ENCODE peak calls at places on chromosomes 13 and 19, in eight cellular contexts. One of them, this sample, is unnamed.
A peak's percentile ranks its signal among the peaks of the same experiment; 100 is the strongest.

GRCh38 chr13:29402168-29402621 is 193.3 kb downstream of the SLC7A1 start:
- DNase-seq in BE2C: no peak
- DNase-seq in OCI-LY7: no peak
- DNase-seq in astrocyte: peak; percentile 39
- DNase-seq in neural progenitor cell: no peak
- DNase-seq in breast epithelium: no peak
- DNase-seq in cardiac muscle cell: peak; percentile 4
- DNase-seq in CD8-positive, alpha-beta T cell: no peak
- DNase-seq in this sample: no peak

GRCh38 chr19:23343434-23344010 is 51.7 kb downstream of the ZNF91 start:
- DNase-seq in CD8-positive, alpha-beta T cell: no peak
- DNase-seq in cardiac muscle cell: no peak
- DNase-seq in astrocyte: peak; percentile 11
- DNase-seq in BE2C: no peak
- DNase-seq in OCI-LY7: peak; percentile 25
- DNase-seq in breast epithelium: no peak
- DNase-seq in neural progenitor cell: no peak
- DNase-seq in this sample: no peak

GRCh38 chr19:13281567-13282291 is 131.5 kb downstream of the IER2 start:
- DNase-seq in cardiac muscle cell: no peak
- DNase-seq in BE2C: peak; percentile 49
- DNase-seq in breast epithelium: no peak
- DNase-seq in OCI-LY7: no peak
- DNase-seq in astrocyte: no peak
- DNase-seq in CD8-positive, alpha-beta T cell: no peak
- DNase-seq in neural progenitor cell: no peak
- DNase-seq in this sample: no peak

GRCh38 chr13:29548722-29549446 is 46.6 kb downstream of the SLC7A1 start:
- DNase-seq in breast epithelium: no peak
- DNase-seq in BE2C: peak; percentile 45
- DNase-seq in OCI-LY7: no peak
- DNase-seq in neural progenitor cell: no peak
- DNase-seq in cardiac muscle cell: peak; percentile 26
- DNase-seq in astrocyte: peak; percentile 95
- DNase-seq in CD8-positive, alpha-beta T cell: no peak
- DNase-seq in this sample: no peak

GRCh38 chr19:42121666-42122069 is 10.6 kb downstream of the POU2F2 start:
- DNase-seq in breast epithelium: no peak
- DNase-seq in BE2C: no peak
- DNase-seq in cardiac muscle cell: peak; percentile 78
- DNase-seq in CD8-positive, alpha-beta T cell: peak; percentile 24
- DNase-seq in OCI-LY7: peak; percentile 67
- DNase-seq in neural progenitor cell: no peak
- DNase-seq in astrocyte: peak; percentile 69
- DNase-seq in this sample: peak; percentile 67

GRCh38 chr19:34215006-34215665 is 39.2 kb upstream of the GARRE1 start:
- DNase-seq in CD8-positive, alpha-beta T cell: no peak
- DNase-seq in OCI-LY7: no peak
- DNase-seq in neural progenitor cell: no peak
- DNase-seq in astrocyte: no peak
- DNase-seq in BE2C: no peak
- DNase-seq in cardiac muscle cell: no peak
- DNase-seq in breast epithelium: no peak
- DNase-seq in this sample: no peak

GRCh38 chr19:18796239-18796638 is 5.1 kb upstream of the COMP start:
- DNase-seq in cardiac muscle cell: no peak
- DNase-seq in OCI-LY7: no peak
- DNase-seq in breast epithelium: no peak
- DNase-seq in CD8-positive, alpha-beta T cell: no peak
- DNase-seq in astrocyte: no peak
- DNase-seq in BE2C: no peak
- DNase-seq in neural progenitor cell: no peak
- DNase-seq in this sample: no peak

GRCh38 chr19:3096267-3096901 is 2.2 kb downstream of the GNA11 start:
- DNase-seq in astrocyte: no peak
- DNase-seq in breast epithelium: no peak
- DNase-seq in CD8-positive, alpha-beta T cell: no peak
- DNase-seq in cardiac muscle cell: no peak
- DNase-seq in neural progenitor cell: no peak
- DNase-seq in OCI-LY7: no peak
- DNase-seq in BE2C: no peak
- DNase-seq in this sample: peak; percentile 73

GRCh38 chr19:36973844-36974195 is 57.7 kb downstream of the ZNF568 start:
- DNase-seq in breast epithelium: no peak
- DNase-seq in astrocyte: no peak
- DNase-seq in OCI-LY7: no peak
- DNase-seq in cardiac muscle cell: no peak
- DNase-seq in BE2C: no peak
- DNase-seq in CD8-positive, alpha-beta T cell: no peak
- DNase-seq in neural progenitor cell: no peak
- DNase-seq in this sample: no peak

GRCh38 chr13:80083097-80083429 is 257.9 kb downstream of the SPRY2 start:
- DNase-seq in BE2C: no peak
- DNase-seq in CD8-positive, alpha-beta T cell: no peak
- DNase-seq in OCI-LY7: no peak
- DNase-seq in cardiac muscle cell: peak; percentile 12
- DNase-seq in astrocyte: no peak
- DNase-seq in breast epithelium: no peak
- DNase-seq in neural progenitor cell: no peak
- DNase-seq in this sample: no peak

GRCh38 chr19:10270180-10270615 is 722 bp upstream of the ICAM1 start:
- DNase-seq in neural progenitor cell: peak; percentile 20
- DNase-seq in astrocyte: no peak
- DNase-seq in breast epithelium: no peak
- DNase-seq in BE2C: no peak
- DNase-seq in OCI-LY7: no peak
- DNase-seq in CD8-positive, alpha-beta T cell: peak; percentile 43
- DNase-seq in cardiac muscle cell: peak; percentile 68
- DNase-seq in this sample: peak; percentile 98

GRCh38 chr19:33214621-33215020 is 11.0 kb downstream of the SLC7A10 start:
- DNase-seq in astrocyte: no peak
- DNase-seq in breast epithelium: no peak
- DNase-seq in neural progenitor cell: peak; percentile 81
- DNase-seq in cardiac muscle cell: peak; percentile 63
- DNase-seq in CD8-positive, alpha-beta T cell: no peak
- DNase-seq in BE2C: peak; percentile 47
- DNase-seq in OCI-LY7: no peak
- DNase-seq in this sample: no peak

GRCh38 chr13:104962411-104962810 is 1573.1 kb downstream of the EFNB2 start:
- DNase-seq in neural progenitor cell: no peak
- DNase-seq in CD8-positive, alpha-beta T cell: no peak
- DNase-seq in BE2C: no peak
- DNase-seq in cardiac muscle cell: no peak
- DNase-seq in astrocyte: no peak
- DNase-seq in breast epithelium: no peak
- DNase-seq in OCI-LY7: no peak
- DNase-seq in this sample: no peak

GRCh38 chr13:102905905-102906304 is 60.1 kb downstream of the ERCC5 start:
- DNase-seq in breast epithelium: no peak
- DNase-seq in astrocyte: no peak
- DNase-seq in neural progenitor cell: no peak
- DNase-seq in cardiac muscle cell: no peak
- DNase-seq in BE2C: no peak
- DNase-seq in CD8-positive, alpha-beta T cell: no peak
- DNase-seq in OCI-LY7: no peak
- DNase-seq in this sample: no peak

GRCh38 chr13:59446391-59446790 is 717.3 kb downstream of the DIAPH3 start:
- DNase-seq in OCI-LY7: no peak
- DNase-seq in BE2C: no peak
- DNase-seq in CD8-positive, alpha-beta T cell: no peak
- DNase-seq in cardiac muscle cell: no peak
- DNase-seq in neural progenitor cell: no peak
- DNase-seq in astrocyte: no peak
- DNase-seq in breast epithelium: no peak
- DNase-seq in this sample: no peak

GRCh38 chr13:113187263-113187669 is 21.2 kb downstream of the PCID2 start:
- DNase-seq in BE2C: peak; percentile 95
- DNase-seq in neural progenitor cell: no peak
- DNase-seq in breast epithelium: no peak
- DNase-seq in OCI-LY7: no peak
- DNase-seq in astrocyte: peak; percentile 99
- DNase-seq in CD8-positive, alpha-beta T cell: no peak
- DNase-seq in cardiac muscle cell: peak; percentile 98
- DNase-seq in this sample: peak; percentile 89

GRCh38 chr19:18205180-18205915 is 1.5 kb upstream of the RAB3A start:
- DNase-seq in OCI-LY7: peak; percentile 90
- DNase-seq in CD8-positive, alpha-beta T cell: no peak
- DNase-seq in neural progenitor cell: peak; percentile 77
- DNase-seq in breast epithelium: peak; percentile 85
- DNase-seq in cardiac muscle cell: peak; percentile 77
- DNase-seq in astrocyte: peak; percentile 56
- DNase-seq in BE2C: peak; percentile 58
- DNase-seq in this sample: peak; percentile 83

DNA sequence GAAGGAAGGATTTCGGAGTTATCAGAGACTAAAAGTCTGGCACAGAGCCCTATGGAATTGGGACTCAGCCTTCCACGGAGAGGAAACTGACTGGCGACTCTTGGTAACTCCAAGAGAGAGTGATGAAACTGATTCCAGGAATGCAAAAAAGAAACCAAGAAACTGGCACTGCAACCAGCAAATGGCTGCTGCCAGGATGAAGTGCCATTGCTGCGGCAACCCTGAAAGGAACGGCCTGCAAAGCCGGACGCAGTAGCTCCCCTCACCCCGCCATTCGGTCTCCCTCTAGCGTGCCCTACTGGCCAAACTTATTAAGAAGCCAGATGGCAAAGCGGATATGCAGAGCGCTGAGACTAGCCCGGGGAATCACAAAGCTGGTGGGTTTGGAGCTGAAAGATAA is 236.0 kb downstream of the PCDH9 start:
- DNase-seq in breast epithelium: peak; percentile 64
- DNase-seq in neural progenitor cell: peak; percentile 92
- DNase-seq in BE2C: peak; percentile 93
- DNase-seq in CD8-positive, alpha-beta T cell: no peak
- DNase-seq in OCI-LY7: peak; percentile 90
- DNase-seq in astrocyte: peak; percentile 72
- DNase-seq in cardiac muscle cell: peak; percentile 85
- DNase-seq in this sample: peak; percentile 60
- TF ChIP-seq CTCF in breast epithelium: peak; percentile 61
- TF ChIP-seq CTCF in neural progenitor cell: peak; percentile 78
- TF ChIP-seq CTCF in BE2C: peak; percentile 95
- TF ChIP-seq CTCF in CD8-positive, alpha-beta T cell: no peak
- TF ChIP-seq CTCF in OCI-LY7: peak; percentile 81
- TF ChIP-seq CTCF in astrocyte: peak; percentile 76
- TF ChIP-seq CTCF in cardiac muscle cell: peak; percentile 81
- TF ChIP-seq CTCF in this sample: peak; percentile 37

GRCh38 chr19:49499030-49499670 is 2.9 kb downstream of the RPS11 start:
- DNase-seq in neural progenitor cell: no peak
- DNase-seq in breast epithelium: no peak
- DNase-seq in astrocyte: no peak
- DNase-seq in cardiac muscle cell: no peak
- DNase-seq in BE2C: no peak
- DNase-seq in OCI-LY7: no peak
- DNase-seq in CD8-positive, alpha-beta T cell: no peak
- DNase-seq in this sample: no peak
- H3K4me1 ChIP-seq in neural progenitor cell: peaks cover 22% of the 10 kb centered on the region
- H3K4me1 ChIP-seq in breast epithelium: peaks cover 3% of the 10 kb centered on the region
- H3K4me1 ChIP-seq in astrocyte: peaks cover 19% of the 10 kb centered on the region
- H3K4me1 ChIP-seq in cardiac muscle cell: peaks cover 15% of the 10 kb centered on the region
- H3K4me1 ChIP-seq in BE2C: peaks cover 23% of the 10 kb centered on the region
- H3K4me1 ChIP-seq in OCI-LY7: peaks cover 57% of the 10 kb centered on the region
- H3K4me1 ChIP-seq in CD8-positive, alpha-beta T cell: peaks cover 53% of the 10 kb centered on the region
- H3K4me1 ChIP-seq in this sample: peaks cover 25% of the 10 kb centered on the region

GRCh38 chr19:22260499-22260898 is 25.7 kb upstream of the ZNF729 start:
- DNase-seq in astrocyte: no peak
- DNase-seq in OCI-LY7: no peak
- DNase-seq in cardiac muscle cell: no peak
- DNase-seq in breast epithelium: no peak
- DNase-seq in neural progenitor cell: no peak
- DNase-seq in CD8-positive, alpha-beta T cell: no peak
- DNase-seq in BE2C: no peak
- DNase-seq in this sample: no peak

GRCh38 chr19:22257916-22258315 is 28.3 kb upstream of the ZNF729 start:
- DNase-seq in breast epithelium: no peak
- DNase-seq in CD8-positive, alpha-beta T cell: no peak
- DNase-seq in cardiac muscle cell: no peak
- DNase-seq in astrocyte: no peak
- DNase-seq in neural progenitor cell: no peak
- DNase-seq in OCI-LY7: no peak
- DNase-seq in BE2C: no peak
- DNase-seq in this sample: no peak

GRCh38 chr19:22257381-22257780 is 28.9 kb upstream of the ZNF729 start:
- DNase-seq in breast epithelium: no peak
- DNase-seq in cardiac muscle cell: no peak
- DNase-seq in astrocyte: no peak
- DNase-seq in CD8-positive, alpha-beta T cell: no peak
- DNase-seq in neural progenitor cell: no peak
- DNase-seq in OCI-LY7: no peak
- DNase-seq in BE2C: no peak
- DNase-seq in this sample: no peak

GRCh38 chr19:22261596-22261995 is 24.6 kb upstream of the ZNF729 start:
- DNase-seq in CD8-positive, alpha-beta T cell: no peak
- DNase-seq in OCI-LY7: no peak
- DNase-seq in breast epithelium: no peak
- DNase-seq in BE2C: no peak
- DNase-seq in astrocyte: no peak
- DNase-seq in neural progenitor cell: no peak
- DNase-seq in cardiac muscle cell: no peak
- DNase-seq in this sample: no peak

GRCh38 chr19:22263121-22263520 is 23.1 kb upstream of the ZNF729 start:
- DNase-seq in neural progenitor cell: no peak
- DNase-seq in breast epithelium: no peak
- DNase-seq in CD8-positive, alpha-beta T cell: no peak
- DNase-seq in BE2C: no peak
- DNase-seq in astrocyte: no peak
- DNase-seq in OCI-LY7: no peak
- DNase-seq in cardiac muscle cell: no peak
- DNase-seq in this sample: no peak
- H3K9me3 ChIP-seq in neural progenitor cell: peaks cover 17% of the 10 kb centered on the region
- H3K9me3 ChIP-seq in breast epithelium: peaks cover 9% of the 10 kb centered on the region
- H3K9me3 ChIP-seq in CD8-positive, alpha-beta T cell: no peaks in the 10 kb centered on the region
- H3K9me3 ChIP-seq in BE2C: peaks cover 3% of the 10 kb centered on the region
- H3K9me3 ChIP-seq in astrocyte: peaks cover 9% of the 10 kb centered on the region
- H3K9me3 ChIP-seq in OCI-LY7: no peaks in the 10 kb centered on the region
- H3K9me3 ChIP-seq in cardiac muscle cell: peaks cover 3% of the 10 kb centered on the region
- H3K9me3 ChIP-seq in this sample: peaks cover 79% of the 10 kb centered on the region

GRCh38 chr13:36084131-36084530 is 47.1 kb downstream of the DCLK1 start:
- DNase-seq in breast epithelium: no peak
- DNase-seq in OCI-LY7: no peak
- DNase-seq in astrocyte: no peak
- DNase-seq in neural progenitor cell: no peak
- DNase-seq in cardiac muscle cell: no peak
- DNase-seq in CD8-positive, alpha-beta T cell: no peak
- DNase-seq in BE2C: no peak
- DNase-seq in this sample: no peak

GRCh38 chr13:36088001-36088400 is 43.2 kb downstream of the DCLK1 start:
- DNase-seq in cardiac muscle cell: no peak
- DNase-seq in OCI-LY7: no peak
- DNase-seq in astrocyte: no peak
- DNase-seq in neural progenitor cell: no peak
- DNase-seq in breast epithelium: no peak
- DNase-seq in BE2C: no peak
- DNase-seq in CD8-positive, alpha-beta T cell: no peak
- DNase-seq in this sample: no peak

GRCh38 chr13:36089130-36089529 is 42.1 kb downstream of the DCLK1 start:
- DNase-seq in astrocyte: no peak
- DNase-seq in breast epithelium: no peak
- DNase-seq in OCI-LY7: no peak
- DNase-seq in cardiac muscle cell: peak; percentile 16
- DNase-seq in neural progenitor cell: no peak
- DNase-seq in BE2C: no peak
- DNase-seq in CD8-positive, alpha-beta T cell: no peak
- DNase-seq in this sample: no peak

GRCh38 chr13:36088463-36088862 is 42.7 kb downstream of the DCLK1 start:
- DNase-seq in BE2C: no peak
- DNase-seq in breast epithelium: no peak
- DNase-seq in astrocyte: no peak
- DNase-seq in CD8-positive, alpha-beta T cell: no peak
- DNase-seq in neural progenitor cell: no peak
- DNase-seq in OCI-LY7: no peak
- DNase-seq in cardiac muscle cell: no peak
- DNase-seq in this sample: no peak

GRCh38 chr13:36086117-36086516 is 45.1 kb downstream of the DCLK1 start:
- DNase-seq in astrocyte: no peak
- DNase-seq in breast epithelium: no peak
- DNase-seq in CD8-positive, alpha-beta T cell: no peak
- DNase-seq in OCI-LY7: no peak
- DNase-seq in BE2C: peak; percentile 53
- DNase-seq in neural progenitor cell: peak; percentile 24
- DNase-seq in cardiac muscle cell: no peak
- DNase-seq in this sample: no peak
- TF ChIP-seq CTCF in astrocyte: no peak
- TF ChIP-seq CTCF in breast epithelium: no peak
- TF ChIP-seq CTCF in CD8-positive, alpha-beta T cell: no peak
- TF ChIP-seq CTCF in OCI-LY7: no peak
- TF ChIP-seq CTCF in BE2C: peak; percentile 59
- TF ChIP-seq CTCF in neural progenitor cell: peak; percentile 20
- TF ChIP-seq CTCF in cardiac muscle cell: no peak
- TF ChIP-seq CTCF in this sample: no peak

This sample was measured in left lung.